ENCODE peak calls at places on chromosomes 6 and 20, in ten cellular contexts. U is NCI-H2081 treated with DMSO at 0.1 percent for 48 hours; O is ureter; J is activated CD4-positive, alpha-beta T cell treated with anti-CD3 and anti-CD28 coated beads, Interleukin-2, amount 10 ng/mL, durations not matched to agents 7 days and 5 days; I is NAMALWA; G is A673; X is cardiac muscle cell; Z is NCI-H1092 treated with DMSO at 0.1 percent for 48 hours; B is neural crest cell; T is adipocyte. Y is an unnamed sample.

GRCh38 chr6:14924126-14925024 is 321.5 kb upstream of the JARID2 start:
- DNase-seq in T (no peak), X (peak), Z (peak), G (no peak), U (no peak), O (no peak), J (no peak), B (no peak), I (no peak), Y (no peak)

GRCh38 chr20:13262701-13263335 is 41.7 kb downstream of the ISM1 start:
- DNase-seq in I (no peak), J (no peak), Z (peak), G (no peak), U (no peak), T (no peak), B (no peak), O (no peak), X (no peak), Y (no peak)

GRCh38 chr6:11229267-11230043 is 3.0 kb downstream of the NEDD9 start:
- DNase-seq in X (peak), T (no peak), U (no peak), Z (no peak), O (no peak), J (no peak), B (peak), I (no peak), G (no peak), Y (no peak)

GRCh38 chr6:27872634-27873028 is 39.6 kb downstream of the OR2B2 start:
- DNase-seq in T (no peak), Z (peak), G (no peak), U (no peak), O (no peak), I (no peak), J (peak), B (no peak), X (no peak), Y (no peak)

GRCh38 chr20:48949304-48950170 is 28.0 kb downstream of the ARFGEF2 start:
- DNase-seq in J (no peak), O (no peak), G (no peak), U (no peak), Z (no peak), I (peak), B (no peak), T (no peak), X (peak), Y (no peak)

GRCh38 chr6:140475086-140475485 is 1100.6 kb upstream of the CITED2 start:
- DNase-seq in X (no peak), B (no peak), T (no peak), O (no peak), G (peak), Z (no peak), J (no peak), I (no peak), U (no peak), Y (no peak)

GRCh38 chr6:70396796-70397729 is 16.2 kb upstream of the FAM135A start:
- DNase-seq in U (no peak), G (no peak), I (peak), B (no peak), Z (no peak), O (peak), X (peak), T (no peak), J (no peak), Y (no peak)

GRCh38 chr20:658202-658601 is 5.2 kb upstream of the SRXN1 start:
- DNase-seq in G (no peak), T (no peak), B (no peak), X (no peak), J (no peak), I (no peak), O (no peak), U (no peak), Z (no peak), Y (no peak)

GRCh38 chr6:128597004-128597403 is 76.6 kb upstream of the PTPRK start:
- DNase-seq in O (no peak), G (no peak), Z (no peak), B (no peak), J (no peak), T (no peak), X (no peak), U (no peak), I (no peak), Y (no peak)

GRCh38 chr6:126886106-126886505 is 232.4 kb upstream of the RSPO3 start:
- DNase-seq in G (peak), B (no peak), X (no peak), Z (no peak), O (no peak), I (no peak), J (no peak), T (peak), U (no peak), Y (no peak)

GRCh38 chr6:7311920-7312615 is 931 bp downstream of the SSR1 start:
- DNase-seq in X (peak), T (peak), O (no peak), G (peak), J (peak), U (no peak), B (no peak), I (peak), Z (no peak), Y (no peak)

GRCh38 chr6:113445201-113445600 is 411.9 kb upstream of the MARCKS start:
- DNase-seq in T (no peak), G (no peak), B (no peak), I (no peak), U (no peak), X (no peak), J (no peak), O (no peak), Z (no peak), Y (no peak)

GRCh38 chr6:7176208-7176607 is 68.4 kb downstream of the RREB1 start:
- DNase-seq in I (no peak), O (no peak), B (no peak), G (peak), T (no peak), Z (no peak), U (no peak), J (no peak), X (peak), Y (no peak)

GRCh38 chr6:6333498-6333897 is 13.0 kb upstream of the F13A1 start:
- DNase-seq in U (no peak), O (no peak), Z (no peak), T (no peak), J (no peak), G (peak), B (no peak), I (peak), X (peak), Y (no peak)

GRCh38 chr6:114158838-114159694 is 183.8 kb downstream of the HS3ST5 start:
- DNase-seq in J (no peak), G (no peak), X (no peak), T (no peak), B (no peak), O (no peak), Z (no peak), U (no peak), I (no peak), Y (no peak)

GRCh38 chr6:157493576-157493975 is 112.6 kb downstream of the ZDHHC14 start:
- DNase-seq in U (no peak), T (no peak), X (no peak), B (no peak), I (no peak), G (no peak), J (no peak), O (no peak), Z (no peak), Y (no peak)

GRCh38 chr6:37717836-37718251 is 20.2 kb upstream of the MDGA1 start:
- DNase-seq in O (no peak), I (no peak), G (no peak), J (no peak), Z (no peak), B (no peak), X (no peak), U (no peak), T (peak), Y (no peak)

GRCh38 chr6:76275746-76276145 is 203.3 kb upstream of the IMPG1 start:
- DNase-seq in J (no peak), G (no peak), T (no peak), U (peak), O (no peak), Z (no peak), I (peak), X (no peak), B (no peak), Y (no peak)

GRCh38 chr20:5919634-5920544 is 30.4 kb downstream of the TRMT6 start:
- DNase-seq in U (no peak), O (no peak), I (no peak), X (no peak), B (no peak), J (no peak), G (peak), Z (no peak), T (no peak), Y (no peak)

GRCh38 chr6:37242429-37243052 is 15.0 kb upstream of the TBC1D22B start:
- DNase-seq in J (no peak), X (no peak), T (peak), Z (no peak), B (no peak), G (peak), U (no peak), O (no peak), I (no peak), Y (no peak)

GRCh38 chr6:122381494-122382083 is 17.9 kb upstream of the HSF2 start:
- DNase-seq in J (peak), G (peak), Z (peak), U (peak), O (peak), X (peak), B (peak), T (peak), I (peak), Y (peak)

GRCh38 chr6:167898673-167899311 is 72.1 kb downstream of the AFDN start:
- DNase-seq in I (peak), J (no peak), X (peak), Z (peak), T (peak), O (no peak), U (no peak), G (peak), B (no peak), Y (no peak)

GRCh38 chr20:20010639-20011500 is 6.3 kb upstream of the NAA20 start:
- DNase-seq in B (no peak), J (no peak), G (peak), T (peak), U (peak), Z (peak), I (no peak), O (no peak), X (no peak), Y (no peak)

GRCh38 chr6:24522090-24522820 is 27.5 kb downstream of the ALDH5A1 start:
- DNase-seq in I (peak), Z (peak), U (no peak), B (no peak), T (no peak), X (no peak), O (no peak), G (no peak), J (no peak), Y (no peak)

GRCh38 chr6:161169690-161170089 is 104.2 kb downstream of the AGPAT4 start:
- DNase-seq in O (no peak), X (no peak), J (no peak), Z (peak), T (peak), B (no peak), U (no peak), I (peak), G (peak), Y (no peak)

GRCh38 chr20:63407928-63408683 is 47.0 kb upstream of the CHRNA4 start:
- DNase-seq in I (no peak), T (no peak), J (no peak), U (no peak), X (no peak), O (no peak), Z (no peak), G (no peak), B (no peak), Y (no peak)

GRCh38 chr20:14997791-14998190 is 660.4 kb upstream of the FLRT3 start:
- DNase-seq in I (no peak), Z (no peak), O (no peak), U (no peak), G (no peak), B (no peak), T (peak), J (no peak), X (no peak), Y (no peak)

GRCh38 chr20:49534314-49534713 is 33.6 kb downstream of the PTGIS start:
- DNase-seq in Z (peak), T (peak), U (no peak), J (peak), I (peak), O (no peak), B (peak), G (peak), X (peak), Y (peak)

GRCh38 chr20:33796263-33796906 is 14.8 kb upstream of the CHMP4B start:
- DNase-seq in I (no peak), G (no peak), T (no peak), X (no peak), U (no peak), O (peak), Z (no peak), J (no peak), B (no peak), Y (no peak)

GRCh38 chr6:15595461-15596173 is 67.2 kb downstream of the DTNBP1 start:
- DNase-seq in I (no peak), G (peak), X (peak), Z (no peak), O (no peak), J (no peak), T (peak), U (no peak), B (no peak), Y (no peak)

GRCh38 chr6:63507096-63507495 is 65.2 kb upstream of the LOC128125822 start:
- DNase-seq in J (no peak), U (no peak), T (no peak), Z (no peak), I (peak), G (no peak), X (no peak), O (no peak), B (no peak), Y (no peak)

GRCh38 chr6:131819507-131820228 is 11.8 kb downstream of the ENPP1 start:
- DNase-seq in G (peak), X (no peak), O (no peak), T (peak), U (no peak), I (peak), J (no peak), B (no peak), Z (no peak), Y (no peak)

GRCh38 chr20:15703171-15703911 is 869.9 kb downstream of the KIF16B start:
- DNase-seq in O (no peak), X (no peak), J (no peak), U (no peak), G (no peak), I (no peak), Z (no peak), T (no peak), B (no peak), Y (no peak)

GRCh38 chr6:137271245-137272183 is 52.3 kb upstream of the IFNGR1 start:
- DNase-seq in Z (peak), B (no peak), J (peak), G (peak), O (no peak), I (peak), U (no peak), T (peak), X (peak), Y (no peak)

GRCh38 chr6:125512621-125513020 is 210.9 kb upstream of the HDDC2 start:
- DNase-seq in B (no peak), U (no peak), G (peak), I (peak), J (no peak), O (no peak), X (no peak), Z (peak), T (no peak), Y (no peak)

GRCh38 chr6:111874030-111874425 is 776 bp upstream of the FYN start:
- DNase-seq in G (peak), B (no peak), U (no peak), J (peak), O (no peak), I (peak), T (peak), Z (no peak), X (no peak), Y (peak)

GRCh38 chr20:24755411-24755922 is 193.6 kb upstream of the CST7 start:
- DNase-seq in J (no peak), I (no peak), O (no peak), Z (no peak), U (no peak), T (no peak), X (no peak), B (no peak), G (peak), Y (no peak)

Y was measured in effector memory CD4-positive, alpha-beta T cell.